ENCODE peak calls at places on chromosomes 13 and 19, in eight cellular contexts. One of them, this sample, is unnamed.

GRCh38 chr19:10191347-10191746 is 3.4 kb downstream of the DNMT1 start:
- DNase-seq in MM.1S: no peak
- DNase-seq in cardiac muscle cell: peak; percentile 75
- DNase-seq in fibroblast of lung: peak; percentile 93
- DNase-seq in testis: no peak
- DNase-seq in psoas muscle: no peak
- DNase-seq in endothelial cell of umbilical vein: peak; percentile 97
- DNase-seq in Peyer's patch: no peak
- DNase-seq in this sample: no peak

GRCh38 chr13:39559838-39560237 is 43.2 kb downstream of the LHFPL6 start:
- DNase-seq in MM.1S: no peak
- DNase-seq in cardiac muscle cell: no peak
- DNase-seq in fibroblast of lung: no peak
- DNase-seq in testis: no peak
- DNase-seq in psoas muscle: no peak
- DNase-seq in endothelial cell of umbilical vein: no peak
- DNase-seq in Peyer's patch: no peak
- DNase-seq in this sample: no peak

GRCh38 chr19:54084410-54084809 is 3.2 kb upstream of the TARM1 start:
- DNase-seq in MM.1S: no peak
- DNase-seq in cardiac muscle cell: no peak
- DNase-seq in fibroblast of lung: no peak
- DNase-seq in testis: no peak
- DNase-seq in psoas muscle: no peak
- DNase-seq in endothelial cell of umbilical vein: no peak
- DNase-seq in Peyer's patch: no peak
- DNase-seq in this sample: no peak

GRCh38 chr19:20079487-20079886 is 1.7 kb downstream of the ZNF90 start:
- DNase-seq in MM.1S: no peak
- DNase-seq in cardiac muscle cell: peak; percentile 30
- DNase-seq in fibroblast of lung: peak; percentile 40
- DNase-seq in testis: no peak
- DNase-seq in psoas muscle: no peak
- DNase-seq in endothelial cell of umbilical vein: no peak
- DNase-seq in Peyer's patch: no peak
- DNase-seq in this sample: no peak

GRCh38 chr13:45205124-45205523 is 4.3 kb upstream of the KCTD4 start:
- DNase-seq in MM.1S: no peak
- DNase-seq in cardiac muscle cell: no peak
- DNase-seq in fibroblast of lung: no peak
- DNase-seq in testis: no peak
- DNase-seq in psoas muscle: no peak
- DNase-seq in endothelial cell of umbilical vein: peak; percentile 9
- DNase-seq in Peyer's patch: no peak
- DNase-seq in this sample: no peak

GRCh38 chr13:30884543-30884942 is 21.5 kb upstream of the MEDAG start:
- DNase-seq in MM.1S: no peak
- DNase-seq in cardiac muscle cell: no peak
- DNase-seq in fibroblast of lung: no peak
- DNase-seq in testis: no peak
- DNase-seq in psoas muscle: no peak
- DNase-seq in endothelial cell of umbilical vein: no peak
- DNase-seq in Peyer's patch: no peak
- DNase-seq in this sample: no peak

GRCh38 chr19:36963262-36963661 is 47.1 kb downstream of the ZNF568 start:
- DNase-seq in MM.1S: no peak
- DNase-seq in cardiac muscle cell: no peak
- DNase-seq in fibroblast of lung: peak; percentile 45
- DNase-seq in testis: no peak
- DNase-seq in psoas muscle: no peak
- DNase-seq in endothelial cell of umbilical vein: no peak
- DNase-seq in Peyer's patch: no peak
- DNase-seq in this sample: no peak

GRCh38 chr13:45481688-45482087 is 16.9 kb downstream of the COG3 start:
- DNase-seq in MM.1S: no peak
- DNase-seq in cardiac muscle cell: no peak
- DNase-seq in fibroblast of lung: no peak
- DNase-seq in testis: no peak
- DNase-seq in psoas muscle: no peak
- DNase-seq in endothelial cell of umbilical vein: peak; percentile 29
- DNase-seq in Peyer's patch: no peak
- DNase-seq in this sample: no peak

GRCh38 chr13:43030548-43030947 is 7.2 kb downstream of the DNAJC15 start:
- DNase-seq in MM.1S: no peak
- DNase-seq in cardiac muscle cell: no peak
- DNase-seq in fibroblast of lung: no peak
- DNase-seq in testis: no peak
- DNase-seq in psoas muscle: no peak
- DNase-seq in endothelial cell of umbilical vein: no peak
- DNase-seq in Peyer's patch: no peak
- DNase-seq in this sample: no peak

GRCh38 chr19:17751103-17751911 is at the start of gene FCHO1:
- DNase-seq in MM.1S: peak; percentile 44
- DNase-seq in cardiac muscle cell: no peak
- DNase-seq in fibroblast of lung: no peak
- DNase-seq in testis: no peak
- DNase-seq in psoas muscle: no peak
- DNase-seq in endothelial cell of umbilical vein: no peak
- DNase-seq in Peyer's patch: peak; percentile 95
- DNase-seq in this sample: no peak

GRCh38 chr19:23800868-23801267 is 42.2 kb upstream of the ZNF681 start:
- DNase-seq in MM.1S: no peak
- DNase-seq in cardiac muscle cell: no peak
- DNase-seq in fibroblast of lung: no peak
- DNase-seq in testis: no peak
- DNase-seq in psoas muscle: no peak
- DNase-seq in endothelial cell of umbilical vein: no peak
- DNase-seq in Peyer's patch: no peak
- DNase-seq in this sample: no peak

GRCh38 chr19:33660426-33661160 is 38.8 kb downstream of the CHST8 start:
- DNase-seq in MM.1S: peak; percentile 92
- DNase-seq in cardiac muscle cell: no peak
- DNase-seq in fibroblast of lung: no peak
- DNase-seq in testis: no peak
- DNase-seq in psoas muscle: no peak
- DNase-seq in endothelial cell of umbilical vein: no peak
- DNase-seq in Peyer's patch: peak; percentile 18
- DNase-seq in this sample: no peak

GRCh38 chr13:87999791-88000190 is 328.6 kb downstream of the SLITRK5 start:
- DNase-seq in MM.1S: no peak
- DNase-seq in cardiac muscle cell: no peak
- DNase-seq in fibroblast of lung: peak; percentile 38
- DNase-seq in testis: no peak
- DNase-seq in psoas muscle: no peak
- DNase-seq in endothelial cell of umbilical vein: no peak
- DNase-seq in Peyer's patch: no peak
- DNase-seq in this sample: no peak

GRCh38 chr13:20182231-20182846 is 10.4 kb downstream of the GJB2 start:
- DNase-seq in MM.1S: peak; percentile 53
- DNase-seq in cardiac muscle cell: peak; percentile 87
- DNase-seq in fibroblast of lung: peak; percentile 83
- DNase-seq in testis: peak; percentile 57
- DNase-seq in psoas muscle: no peak
- DNase-seq in endothelial cell of umbilical vein: peak; percentile 68
- DNase-seq in Peyer's patch: peak; percentile 80
- DNase-seq in this sample: peak; percentile 66

GRCh38 chr19:16400911-16401675 is 70.7 kb downstream of the EPS15L1 start:
- DNase-seq in MM.1S: no peak
- DNase-seq in cardiac muscle cell: no peak
- DNase-seq in fibroblast of lung: no peak
- DNase-seq in testis: peak; percentile 79
- DNase-seq in psoas muscle: peak; percentile 67
- DNase-seq in endothelial cell of umbilical vein: no peak
- DNase-seq in Peyer's patch: no peak
- DNase-seq in this sample: no peak

GRCh38 chr19:11254662-11255061 is 7.7 kb downstream of the DOCK6 start:
- DNase-seq in MM.1S: no peak
- DNase-seq in cardiac muscle cell: no peak
- DNase-seq in fibroblast of lung: no peak
- DNase-seq in testis: no peak
- DNase-seq in psoas muscle: no peak
- DNase-seq in endothelial cell of umbilical vein: no peak
- DNase-seq in Peyer's patch: no peak
- DNase-seq in this sample: no peak

GRCh38 chr13:90968510-90968909 is 379.0 kb upstream of the MIR17HG start:
- DNase-seq in MM.1S: no peak
- DNase-seq in cardiac muscle cell: peak; percentile 35
- DNase-seq in fibroblast of lung: peak; percentile 20
- DNase-seq in testis: peak; percentile 19
- DNase-seq in psoas muscle: no peak
- DNase-seq in endothelial cell of umbilical vein: no peak
- DNase-seq in Peyer's patch: no peak
- DNase-seq in this sample: peak; percentile 48

GRCh38 chr19:1308718-1309117 is 23.0 kb downstream of the EFNA2 start:
- DNase-seq in MM.1S: no peak
- DNase-seq in cardiac muscle cell: no peak
- DNase-seq in fibroblast of lung: no peak
- DNase-seq in testis: no peak
- DNase-seq in psoas muscle: no peak
- DNase-seq in endothelial cell of umbilical vein: no peak
- DNase-seq in Peyer's patch: no peak
- DNase-seq in this sample: no peak

GRCh38 chr19:11169896-11170678 is 14.5 kb upstream of the SPC24 start:
- DNase-seq in MM.1S: no peak
- DNase-seq in cardiac muscle cell: peak; percentile 84
- DNase-seq in fibroblast of lung: peak; percentile 42
- DNase-seq in testis: no peak
- DNase-seq in psoas muscle: peak; percentile 41
- DNase-seq in endothelial cell of umbilical vein: no peak
- DNase-seq in Peyer's patch: no peak
- DNase-seq in this sample: no peak

GRCh38 chr19:4711211-4711610 is 12.4 kb downstream of the DPP9 start:
- DNase-seq in MM.1S: no peak
- DNase-seq in cardiac muscle cell: no peak
- DNase-seq in fibroblast of lung: no peak
- DNase-seq in testis: no peak
- DNase-seq in psoas muscle: no peak
- DNase-seq in endothelial cell of umbilical vein: no peak
- DNase-seq in Peyer's patch: no peak
- DNase-seq in this sample: no peak
- H3K4me1 ChIP-seq in MM.1S: no peaks in the 10 kb centered on the region
- H3K4me1 ChIP-seq in cardiac muscle cell: no peaks in the 10 kb centered on the region
- H3K4me1 ChIP-seq in fibroblast of lung: peaks cover 19% of the 10 kb centered on the region
- H3K4me1 ChIP-seq in testis: peaks cover 11% of the 10 kb centered on the region
- H3K4me1 ChIP-seq in psoas muscle: peaks cover 81% of the 10 kb centered on the region
- H3K4me1 ChIP-seq in endothelial cell of umbilical vein: peaks cover 18% of the 10 kb centered on the region
- H3K4me1 ChIP-seq in Peyer's patch: no peaks in the 10 kb centered on the region
- H3K4me1 ChIP-seq in this sample: no peaks in the 10 kb centered on the region

GRCh38 chr19:12786149-12786870 is 5.0 kb upstream of the JUNB start:
- DNase-seq in MM.1S: no peak
- DNase-seq in cardiac muscle cell: no peak
- DNase-seq in fibroblast of lung: no peak
- DNase-seq in testis: peak; percentile 64
- DNase-seq in psoas muscle: peak; percentile 65
- DNase-seq in endothelial cell of umbilical vein: no peak
- DNase-seq in Peyer's patch: peak; percentile 82
- DNase-seq in this sample: no peak
- H3K4me1 ChIP-seq in MM.1S: peaks cover 28% of the 10 kb centered on the region
- H3K4me1 ChIP-seq in cardiac muscle cell: peaks cover 38% of the 10 kb centered on the region
- H3K4me1 ChIP-seq in fibroblast of lung: peaks cover 46% of the 10 kb centered on the region
- H3K4me1 ChIP-seq in testis: peaks cover 68% of the 10 kb centered on the region
- H3K4me1 ChIP-seq in psoas muscle: peaks cover 35% of the 10 kb centered on the region
- H3K4me1 ChIP-seq in endothelial cell of umbilical vein: peaks cover 35% of the 10 kb centered on the region
- H3K4me1 ChIP-seq in Peyer's patch: peaks cover 24% of the 10 kb centered on the region
- H3K4me1 ChIP-seq in this sample: peaks cover 6% of the 10 kb centered on the region

DNA sequence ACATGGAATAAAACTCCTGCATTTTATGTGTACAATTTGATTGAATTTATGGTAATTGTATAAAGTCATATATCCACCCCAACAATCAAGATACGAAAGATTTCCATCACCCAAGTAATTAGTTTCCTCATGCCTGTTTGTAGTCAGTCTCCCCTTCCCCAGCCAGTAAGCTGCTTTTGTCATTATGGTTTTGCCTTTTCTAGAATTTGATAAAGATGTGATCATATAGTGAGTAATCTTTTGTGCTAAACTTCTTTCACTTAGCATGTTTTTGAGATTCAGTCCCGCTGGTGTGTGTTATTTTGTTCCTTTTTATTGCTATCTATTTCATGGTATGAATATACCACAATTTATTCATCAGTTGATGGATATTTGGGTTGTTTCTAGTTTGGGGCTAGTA is 16.0 kb downstream of the ITM2B start:
- DNase-seq in MM.1S: no peak
- DNase-seq in cardiac muscle cell: no peak
- DNase-seq in fibroblast of lung: no peak
- DNase-seq in testis: no peak
- DNase-seq in psoas muscle: no peak
- DNase-seq in endothelial cell of umbilical vein: no peak
- DNase-seq in Peyer's patch: no peak
- DNase-seq in this sample: no peak
- H3K4me1 ChIP-seq in MM.1S: no peaks in the 10 kb centered on the region
- H3K4me1 ChIP-seq in cardiac muscle cell: peaks cover 6% of the 10 kb centered on the region
- H3K4me1 ChIP-seq in fibroblast of lung: no peaks in the 10 kb centered on the region
- H3K4me1 ChIP-seq in testis: peaks cover 23% of the 10 kb centered on the region
- H3K4me1 ChIP-seq in psoas muscle: peaks cover 61% of the 10 kb centered on the region
- H3K4me1 ChIP-seq in endothelial cell of umbilical vein: no peaks in the 10 kb centered on the region
- H3K4me1 ChIP-seq in Peyer's patch: no peaks in the 10 kb centered on the region
- H3K4me1 ChIP-seq in this sample: no peaks in the 10 kb centered on the region

GRCh38 chr13:101116826-101117225 is 299.5 kb downstream of the NALCN start:
- DNase-seq in MM.1S: no peak
- DNase-seq in cardiac muscle cell: no peak
- DNase-seq in fibroblast of lung: no peak
- DNase-seq in testis: no peak
- DNase-seq in psoas muscle: no peak
- DNase-seq in endothelial cell of umbilical vein: no peak
- DNase-seq in Peyer's patch: no peak
- DNase-seq in this sample: peak; percentile 42
- H3K4me1 ChIP-seq in MM.1S: no peaks in the 10 kb centered on the region
- H3K4me1 ChIP-seq in cardiac muscle cell: no peaks in the 10 kb centered on the region
- H3K4me1 ChIP-seq in fibroblast of lung: no peaks in the 10 kb centered on the region
- H3K4me1 ChIP-seq in testis: no peaks in the 10 kb centered on the region
- H3K4me1 ChIP-seq in psoas muscle: no peaks in the 10 kb centered on the region
- H3K4me1 ChIP-seq in endothelial cell of umbilical vein: no peaks in the 10 kb centered on the region
- H3K4me1 ChIP-seq in Peyer's patch: no peaks in the 10 kb centered on the region
- H3K4me1 ChIP-seq in this sample: peaks cover 11% of the 10 kb centered on the region

GRCh38 chr13:50596103-50596502 is 247.4 kb downstream of the DLEU7 start:
- DNase-seq in MM.1S: no peak
- DNase-seq in cardiac muscle cell: no peak
- DNase-seq in fibroblast of lung: no peak
- DNase-seq in testis: no peak
- DNase-seq in psoas muscle: no peak
- DNase-seq in endothelial cell of umbilical vein: no peak
- DNase-seq in Peyer's patch: no peak
- DNase-seq in this sample: no peak
- H3K4me1 ChIP-seq in MM.1S: no peaks in the 10 kb centered on the region
- H3K4me1 ChIP-seq in cardiac muscle cell: peaks cover 4% of the 10 kb centered on the region
- H3K4me1 ChIP-seq in fibroblast of lung: no peaks in the 10 kb centered on the region
- H3K4me1 ChIP-seq in testis: no peaks in the 10 kb centered on the region
- H3K4me1 ChIP-seq in psoas muscle: peaks cover 4% of the 10 kb centered on the region
- H3K4me1 ChIP-seq in endothelial cell of umbilical vein: peaks cover 5% of the 10 kb centered on the region
- H3K4me1 ChIP-seq in Peyer's patch: no peaks in the 10 kb centered on the region
- H3K4me1 ChIP-seq in this sample: no peaks in the 10 kb centered on the region

This sample was measured in H9.